ENCODE peak calls at places on chromosomes 3 and 15, in eight cellular contexts. One of them, this sample, is unnamed.

GRCh38 chr3:122064318-122064717 is 9.2 kb downstream of the CD86 start:
- DNase-seq in NCI-H748 treated with DMSO at 0.1 percent for 48 hours: no peak
- DNase-seq in activated CD4-positive, alpha-beta T cell treated with anti-CD3 and anti-CD28 coated beads, Interleukin-2, amount 50 U/mL, for 1 hour: no peak
- DNase-seq in caudate nucleus: no peak
- DNase-seq in GM12864: no peak
- DNase-seq in psoas muscle: no peak
- DNase-seq in kidney tubule cell: no peak
- DNase-seq in hippocampal formation: no peak
- DNase-seq in this sample: no peak

GRCh38 chr15:42461261-42461660 is 29.7 kb downstream of the ZNF106 start:
- DNase-seq in kidney tubule cell: no peak
- DNase-seq in NCI-H748 treated with DMSO at 0.1 percent for 48 hours: no peak
- DNase-seq in GM12864: no peak
- DNase-seq in activated CD4-positive, alpha-beta T cell treated with anti-CD3 and anti-CD28 coated beads, Interleukin-2, amount 50 U/mL, for 1 hour: no peak
- DNase-seq in caudate nucleus: no peak
- DNase-seq in hippocampal formation: no peak
- DNase-seq in psoas muscle: no peak
- DNase-seq in this sample: no peak

GRCh38 chr3:148254402-148254801 is 443.3 kb upstream of the AGTR1 start:
- DNase-seq in GM12864: no peak
- DNase-seq in activated CD4-positive, alpha-beta T cell treated with anti-CD3 and anti-CD28 coated beads, Interleukin-2, amount 50 U/mL, for 1 hour: no peak
- DNase-seq in hippocampal formation: no peak
- DNase-seq in kidney tubule cell: no peak
- DNase-seq in NCI-H748 treated with DMSO at 0.1 percent for 48 hours: no peak
- DNase-seq in caudate nucleus: no peak
- DNase-seq in psoas muscle: no peak
- DNase-seq in this sample: no peak

GRCh38 chr15:66722757-66723540 is 20.9 kb downstream of the SMAD6 start:
- DNase-seq in psoas muscle: no peak
- DNase-seq in NCI-H748 treated with DMSO at 0.1 percent for 48 hours: no peak
- DNase-seq in GM12864: no peak
- DNase-seq in kidney tubule cell: no peak
- DNase-seq in hippocampal formation: no peak
- DNase-seq in activated CD4-positive, alpha-beta T cell treated with anti-CD3 and anti-CD28 coated beads, Interleukin-2, amount 50 U/mL, for 1 hour: no peak
- DNase-seq in caudate nucleus: no peak
- DNase-seq in this sample: no peak

GRCh38 chr3:43704697-43705096 is 14.0 kb downstream of the ABHD5 start:
- DNase-seq in GM12864: no peak
- DNase-seq in caudate nucleus: no peak
- DNase-seq in activated CD4-positive, alpha-beta T cell treated with anti-CD3 and anti-CD28 coated beads, Interleukin-2, amount 50 U/mL, for 1 hour: no peak
- DNase-seq in kidney tubule cell: no peak
- DNase-seq in psoas muscle: no peak
- DNase-seq in NCI-H748 treated with DMSO at 0.1 percent for 48 hours: no peak
- DNase-seq in hippocampal formation: no peak
- DNase-seq in this sample: no peak

GRCh38 chr15:81155375-81156218 is 21.5 kb downstream of the CFAP161 start:
- DNase-seq in psoas muscle: peak
- DNase-seq in caudate nucleus: no peak
- DNase-seq in NCI-H748 treated with DMSO at 0.1 percent for 48 hours: no peak
- DNase-seq in kidney tubule cell: peak
- DNase-seq in hippocampal formation: no peak
- DNase-seq in activated CD4-positive, alpha-beta T cell treated with anti-CD3 and anti-CD28 coated beads, Interleukin-2, amount 50 U/mL, for 1 hour: no peak
- DNase-seq in GM12864: no peak
- DNase-seq in this sample: peak

GRCh38 chr3:83453010-83453409 is 1505.8 kb upstream of the CADM2 start:
- DNase-seq in kidney tubule cell: no peak
- DNase-seq in caudate nucleus: no peak
- DNase-seq in NCI-H748 treated with DMSO at 0.1 percent for 48 hours: no peak
- DNase-seq in GM12864: no peak
- DNase-seq in psoas muscle: no peak
- DNase-seq in hippocampal formation: no peak
- DNase-seq in activated CD4-positive, alpha-beta T cell treated with anti-CD3 and anti-CD28 coated beads, Interleukin-2, amount 50 U/mL, for 1 hour: no peak
- DNase-seq in this sample: no peak

GRCh38 chr15:45129651-45130129 is at the start of the genes DUOX1 and DUOXA1:
- DNase-seq in psoas muscle: peak
- DNase-seq in GM12864: no peak
- DNase-seq in activated CD4-positive, alpha-beta T cell treated with anti-CD3 and anti-CD28 coated beads, Interleukin-2, amount 50 U/mL, for 1 hour: peak
- DNase-seq in kidney tubule cell: no peak
- DNase-seq in NCI-H748 treated with DMSO at 0.1 percent for 48 hours: no peak
- DNase-seq in caudate nucleus: no peak
- DNase-seq in hippocampal formation: peak
- DNase-seq in this sample: no peak

GRCh38 chr15:98951493-98952320 is 55.9 kb downstream of the PGPEP1L start:
- DNase-seq in psoas muscle: no peak
- DNase-seq in caudate nucleus: no peak
- DNase-seq in NCI-H748 treated with DMSO at 0.1 percent for 48 hours: no peak
- DNase-seq in GM12864: no peak
- DNase-seq in activated CD4-positive, alpha-beta T cell treated with anti-CD3 and anti-CD28 coated beads, Interleukin-2, amount 50 U/mL, for 1 hour: no peak
- DNase-seq in kidney tubule cell: no peak
- DNase-seq in hippocampal formation: no peak
- DNase-seq in this sample: no peak

GRCh38 chr3:118127992-118128391 is 906.7 kb downstream of the IGSF11 start:
- DNase-seq in NCI-H748 treated with DMSO at 0.1 percent for 48 hours: no peak
- DNase-seq in kidney tubule cell: no peak
- DNase-seq in psoas muscle: no peak
- DNase-seq in GM12864: no peak
- DNase-seq in caudate nucleus: no peak
- DNase-seq in activated CD4-positive, alpha-beta T cell treated with anti-CD3 and anti-CD28 coated beads, Interleukin-2, amount 50 U/mL, for 1 hour: no peak
- DNase-seq in hippocampal formation: no peak
- DNase-seq in this sample: no peak

GRCh38 chr3:10551821-10552630 is 46.6 kb upstream of the ATP2B2 start:
- DNase-seq in hippocampal formation: no peak
- DNase-seq in NCI-H748 treated with DMSO at 0.1 percent for 48 hours: no peak
- DNase-seq in kidney tubule cell: no peak
- DNase-seq in activated CD4-positive, alpha-beta T cell treated with anti-CD3 and anti-CD28 coated beads, Interleukin-2, amount 50 U/mL, for 1 hour: peak
- DNase-seq in caudate nucleus: no peak
- DNase-seq in psoas muscle: peak
- DNase-seq in GM12864: no peak
- DNase-seq in this sample: peak

GRCh38 chr15:48667701-48668100 is 22.2 kb upstream of the FBN1 start:
- DNase-seq in psoas muscle: no peak
- DNase-seq in caudate nucleus: no peak
- DNase-seq in hippocampal formation: no peak
- DNase-seq in activated CD4-positive, alpha-beta T cell treated with anti-CD3 and anti-CD28 coated beads, Interleukin-2, amount 50 U/mL, for 1 hour: no peak
- DNase-seq in GM12864: no peak
- DNase-seq in NCI-H748 treated with DMSO at 0.1 percent for 48 hours: no peak
- DNase-seq in kidney tubule cell: no peak
- DNase-seq in this sample: no peak

GRCh38 chr3:37126856-37127255 is 47.5 kb downstream of the LRRFIP2 start:
- DNase-seq in kidney tubule cell: no peak
- DNase-seq in GM12864: no peak
- DNase-seq in hippocampal formation: no peak
- DNase-seq in activated CD4-positive, alpha-beta T cell treated with anti-CD3 and anti-CD28 coated beads, Interleukin-2, amount 50 U/mL, for 1 hour: no peak
- DNase-seq in psoas muscle: no peak
- DNase-seq in NCI-H748 treated with DMSO at 0.1 percent for 48 hours: no peak
- DNase-seq in caudate nucleus: no peak
- DNase-seq in this sample: no peak

GRCh38 chr3:88657459-88657858 is 450.0 kb upstream of the EPHA3 start:
- DNase-seq in hippocampal formation: no peak
- DNase-seq in caudate nucleus: no peak
- DNase-seq in NCI-H748 treated with DMSO at 0.1 percent for 48 hours: no peak
- DNase-seq in GM12864: no peak
- DNase-seq in psoas muscle: no peak
- DNase-seq in kidney tubule cell: no peak
- DNase-seq in activated CD4-positive, alpha-beta T cell treated with anti-CD3 and anti-CD28 coated beads, Interleukin-2, amount 50 U/mL, for 1 hour: no peak
- DNase-seq in this sample: no peak

GRCh38 chr3:53238051-53238850 is 17.6 kb downstream of the TKT start:
- DNase-seq in GM12864: no peak
- DNase-seq in hippocampal formation: no peak
- DNase-seq in activated CD4-positive, alpha-beta T cell treated with anti-CD3 and anti-CD28 coated beads, Interleukin-2, amount 50 U/mL, for 1 hour: no peak
- DNase-seq in kidney tubule cell: peak
- DNase-seq in caudate nucleus: no peak
- DNase-seq in NCI-H748 treated with DMSO at 0.1 percent for 48 hours: no peak
- DNase-seq in psoas muscle: no peak
- DNase-seq in this sample: no peak

GRCh38 chr3:100637197-100637631 is 27.8 kb downstream of the ADGRG7 start:
- DNase-seq in GM12864: no peak
- DNase-seq in activated CD4-positive, alpha-beta T cell treated with anti-CD3 and anti-CD28 coated beads, Interleukin-2, amount 50 U/mL, for 1 hour: no peak
- DNase-seq in hippocampal formation: no peak
- DNase-seq in kidney tubule cell: peak
- DNase-seq in psoas muscle: no peak
- DNase-seq in NCI-H748 treated with DMSO at 0.1 percent for 48 hours: no peak
- DNase-seq in caudate nucleus: no peak
- DNase-seq in this sample: no peak

GRCh38 chr3:178445139-178445538 is 91.1 kb upstream of the KCNMB2 start:
- DNase-seq in kidney tubule cell: no peak
- DNase-seq in NCI-H748 treated with DMSO at 0.1 percent for 48 hours: no peak
- DNase-seq in hippocampal formation: no peak
- DNase-seq in GM12864: no peak
- DNase-seq in psoas muscle: no peak
- DNase-seq in activated CD4-positive, alpha-beta T cell treated with anti-CD3 and anti-CD28 coated beads, Interleukin-2, amount 50 U/mL, for 1 hour: no peak
- DNase-seq in caudate nucleus: no peak
- DNase-seq in this sample: no peak

GRCh38 chr15:52329150-52329549 is 33.5 kb upstream of the MYO5C start:
- DNase-seq in kidney tubule cell: no peak
- DNase-seq in caudate nucleus: no peak
- DNase-seq in psoas muscle: no peak
- DNase-seq in hippocampal formation: no peak
- DNase-seq in GM12864: no peak
- DNase-seq in activated CD4-positive, alpha-beta T cell treated with anti-CD3 and anti-CD28 coated beads, Interleukin-2, amount 50 U/mL, for 1 hour: no peak
- DNase-seq in NCI-H748 treated with DMSO at 0.1 percent for 48 hours: no peak
- DNase-seq in this sample: no peak

GRCh38 chr3:156635973-156636372 is 38.4 kb upstream of the TIPARP start:
- DNase-seq in kidney tubule cell: no peak
- DNase-seq in GM12864: no peak
- DNase-seq in psoas muscle: no peak
- DNase-seq in activated CD4-positive, alpha-beta T cell treated with anti-CD3 and anti-CD28 coated beads, Interleukin-2, amount 50 U/mL, for 1 hour: no peak
- DNase-seq in NCI-H748 treated with DMSO at 0.1 percent for 48 hours: no peak
- DNase-seq in caudate nucleus: no peak
- DNase-seq in hippocampal formation: no peak
- DNase-seq in this sample: no peak

GRCh38 chr3:158802399-158803023 is 657 bp downstream of the MFSD1 start:
- DNase-seq in GM12864: no peak
- DNase-seq in hippocampal formation: peak
- DNase-seq in kidney tubule cell: no peak
- DNase-seq in caudate nucleus: no peak
- DNase-seq in activated CD4-positive, alpha-beta T cell treated with anti-CD3 and anti-CD28 coated beads, Interleukin-2, amount 50 U/mL, for 1 hour: no peak
- DNase-seq in NCI-H748 treated with DMSO at 0.1 percent for 48 hours: no peak
- DNase-seq in psoas muscle: no peak
- DNase-seq in this sample: peak

This sample was measured in naive B cell.